ENCODE peak calls at places on chromosomes 3 and 15, in ten cellular contexts. One of them, this sample, is unnamed.

GRCh38 chr3:147422934-147423599 is 13.9 kb downstream of the ZIC1 start:
- DNase-seq in activated naive CD8-positive, alpha-beta T cell treated with anti-CD3 and anti-CD28 coated beads, Interleukin-2, amount 50 U/mL, for 24 hours: no peak
- DNase-seq in T-helper 17 cell: no peak
- DNase-seq in activated T-cell treated with anti-CD3 and anti-CD28 coated beads for 24 hours: no peak
- DNase-seq in H9: peak
- DNase-seq in substantia nigra: no peak
- DNase-seq in GM12865: no peak
- DNase-seq in stimulated activated CD4-positive, alpha-beta T cell treated with anti-CD3 and anti-CD28 coated beads, Interleukin-12 subunit alpha, Interleukin-12 subunit beta, amount 100 ng/mL, for 24 hours: no peak
- DNase-seq in SJCRH30: no peak
- DNase-seq in effector memory CD8-positive, alpha-beta T cell: no peak
- DNase-seq in this sample: no peak

GRCh38 chr15:65069179-65069578 is 1.4 kb upstream of the RASL12 start:
- DNase-seq in activated naive CD8-positive, alpha-beta T cell treated with anti-CD3 and anti-CD28 coated beads, Interleukin-2, amount 50 U/mL, for 24 hours: no peak
- DNase-seq in T-helper 17 cell: no peak
- DNase-seq in activated T-cell treated with anti-CD3 and anti-CD28 coated beads for 24 hours: no peak
- DNase-seq in H9: no peak
- DNase-seq in substantia nigra: no peak
- DNase-seq in GM12865: no peak
- DNase-seq in stimulated activated CD4-positive, alpha-beta T cell treated with anti-CD3 and anti-CD28 coated beads, Interleukin-12 subunit alpha, Interleukin-12 subunit beta, amount 100 ng/mL, for 24 hours: no peak
- DNase-seq in SJCRH30: no peak
- DNase-seq in effector memory CD8-positive, alpha-beta T cell: no peak
- DNase-seq in this sample: no peak

GRCh38 chr15:92903588-92903955 is 3.4 kb downstream of the CHD2 start:
- DNase-seq in activated naive CD8-positive, alpha-beta T cell treated with anti-CD3 and anti-CD28 coated beads, Interleukin-2, amount 50 U/mL, for 24 hours: no peak
- DNase-seq in T-helper 17 cell: no peak
- DNase-seq in activated T-cell treated with anti-CD3 and anti-CD28 coated beads for 24 hours: no peak
- DNase-seq in H9: no peak
- DNase-seq in substantia nigra: no peak
- DNase-seq in GM12865: no peak
- DNase-seq in stimulated activated CD4-positive, alpha-beta T cell treated with anti-CD3 and anti-CD28 coated beads, Interleukin-12 subunit alpha, Interleukin-12 subunit beta, amount 100 ng/mL, for 24 hours: no peak
- DNase-seq in SJCRH30: no peak
- DNase-seq in effector memory CD8-positive, alpha-beta T cell: no peak
- DNase-seq in this sample: no peak

GRCh38 chr3:141104151-141104741 is 53.1 kb downstream of the SPSB4 start:
- DNase-seq in activated naive CD8-positive, alpha-beta T cell treated with anti-CD3 and anti-CD28 coated beads, Interleukin-2, amount 50 U/mL, for 24 hours: no peak
- DNase-seq in T-helper 17 cell: no peak
- DNase-seq in activated T-cell treated with anti-CD3 and anti-CD28 coated beads for 24 hours: no peak
- DNase-seq in H9: no peak
- DNase-seq in substantia nigra: no peak
- DNase-seq in GM12865: no peak
- DNase-seq in stimulated activated CD4-positive, alpha-beta T cell treated with anti-CD3 and anti-CD28 coated beads, Interleukin-12 subunit alpha, Interleukin-12 subunit beta, amount 100 ng/mL, for 24 hours: no peak
- DNase-seq in SJCRH30: no peak
- DNase-seq in effector memory CD8-positive, alpha-beta T cell: no peak
- DNase-seq in this sample: no peak

GRCh38 chr3:116260491-116260890 is 184.8 kb downstream of the LSAMP start:
- DNase-seq in activated naive CD8-positive, alpha-beta T cell treated with anti-CD3 and anti-CD28 coated beads, Interleukin-2, amount 50 U/mL, for 24 hours: no peak
- DNase-seq in T-helper 17 cell: no peak
- DNase-seq in activated T-cell treated with anti-CD3 and anti-CD28 coated beads for 24 hours: no peak
- DNase-seq in H9: no peak
- DNase-seq in substantia nigra: no peak
- DNase-seq in GM12865: no peak
- DNase-seq in stimulated activated CD4-positive, alpha-beta T cell treated with anti-CD3 and anti-CD28 coated beads, Interleukin-12 subunit alpha, Interleukin-12 subunit beta, amount 100 ng/mL, for 24 hours: no peak
- DNase-seq in SJCRH30: no peak
- DNase-seq in effector memory CD8-positive, alpha-beta T cell: no peak
- DNase-seq in this sample: no peak

GRCh38 chr3:52436500-52437106 is 8.3 kb downstream of the SEMA3G start:
- DNase-seq in activated naive CD8-positive, alpha-beta T cell treated with anti-CD3 and anti-CD28 coated beads, Interleukin-2, amount 50 U/mL, for 24 hours: no peak
- DNase-seq in T-helper 17 cell: no peak
- DNase-seq in activated T-cell treated with anti-CD3 and anti-CD28 coated beads for 24 hours: no peak
- DNase-seq in H9: peak
- DNase-seq in substantia nigra: no peak
- DNase-seq in GM12865: no peak
- DNase-seq in stimulated activated CD4-positive, alpha-beta T cell treated with anti-CD3 and anti-CD28 coated beads, Interleukin-12 subunit alpha, Interleukin-12 subunit beta, amount 100 ng/mL, for 24 hours: no peak
- DNase-seq in SJCRH30: peak
- DNase-seq in effector memory CD8-positive, alpha-beta T cell: no peak
- DNase-seq in this sample: no peak

GRCh38 chr3:73759290-73759689 is 134.5 kb upstream of the PDZRN3 start:
- DNase-seq in activated naive CD8-positive, alpha-beta T cell treated with anti-CD3 and anti-CD28 coated beads, Interleukin-2, amount 50 U/mL, for 24 hours: no peak
- DNase-seq in T-helper 17 cell: no peak
- DNase-seq in activated T-cell treated with anti-CD3 and anti-CD28 coated beads for 24 hours: no peak
- DNase-seq in H9: no peak
- DNase-seq in substantia nigra: no peak
- DNase-seq in GM12865: no peak
- DNase-seq in stimulated activated CD4-positive, alpha-beta T cell treated with anti-CD3 and anti-CD28 coated beads, Interleukin-12 subunit alpha, Interleukin-12 subunit beta, amount 100 ng/mL, for 24 hours: no peak
- DNase-seq in SJCRH30: no peak
- DNase-seq in effector memory CD8-positive, alpha-beta T cell: no peak
- DNase-seq in this sample: no peak

GRCh38 chr15:39358441-39359041 is 222.3 kb upstream of the THBS1 start:
- DNase-seq in activated naive CD8-positive, alpha-beta T cell treated with anti-CD3 and anti-CD28 coated beads, Interleukin-2, amount 50 U/mL, for 24 hours: no peak
- DNase-seq in T-helper 17 cell: no peak
- DNase-seq in activated T-cell treated with anti-CD3 and anti-CD28 coated beads for 24 hours: no peak
- DNase-seq in H9: no peak
- DNase-seq in substantia nigra: no peak
- DNase-seq in GM12865: peak
- DNase-seq in stimulated activated CD4-positive, alpha-beta T cell treated with anti-CD3 and anti-CD28 coated beads, Interleukin-12 subunit alpha, Interleukin-12 subunit beta, amount 100 ng/mL, for 24 hours: no peak
- DNase-seq in SJCRH30: no peak
- DNase-seq in effector memory CD8-positive, alpha-beta T cell: no peak
- DNase-seq in this sample: no peak